ENCODE peak calls at places on chromosomes 2 and 18, in ten cellular contexts. X is IMR-90, M is HCT116, K is K562, O is ovary, P is A549, C is spleen, B is adrenal gland, S is breast epithelium, R is uterus. U is an unnamed sample.
A peak's percentile ranks its signal among the peaks of the same experiment; 100 is the strongest.

GRCh38 chr2:10532631-10533101 is 84.5 kb upstream of the ODC1 start:
- DNase-seq in O (no peak), B (no peak), R (peak; percentile 3), P (no peak), X (peak; percentile 8), C (peak; percentile 45), M (no peak), S (peak; percentile 40), K (no peak), U (peak; percentile 81)

GRCh38 chr2:88838165-88838635 is 146.7 kb downstream of the RPIA start:
- DNase-seq in X (no peak), P (no peak), O (no peak), R (no peak), S (no peak), M (no peak), C (peak; percentile 80), B (no peak), K (no peak), U (no peak)

GRCh38 chr2:216548901-216549321 is 50.3 kb downstream of the RPL37A start:
- DNase-seq in P (no peak), C (no peak), X (no peak), B (no peak), M (no peak), R (peak; percentile 57), O (no peak), K (no peak), S (no peak), U (no peak)

GRCh38 chr2:57460875-57461274 is 585.7 kb upstream of the VRK2 start:
- DNase-seq in R (no peak), S (no peak), X (no peak), O (no peak), C (no peak), P (no peak), K (no peak), B (no peak), M (no peak), U (no peak)

GRCh38 chr2:13052547-13052946 is 335.8 kb downstream of the TRIB2 start:
- DNase-seq in K (no peak), S (no peak), O (no peak), P (no peak), C (no peak), M (no peak), R (no peak), B (no peak), X (no peak), U (no peak)

GRCh38 chr2:39156107-39156506 is 35.3 kb upstream of the SOS1 start:
- DNase-seq in P (no peak), O (peak; percentile 20), B (no peak), C (no peak), X (peak; percentile 46), M (no peak), R (no peak), S (no peak), K (no peak), U (no peak)

GRCh38 chr18:45850021-45850420 is 24.5 kb downstream of the SIGLEC15 start:
- DNase-seq in O (no peak), M (no peak), C (no peak), K (no peak), S (no peak), P (peak; percentile 11), B (no peak), X (no peak), R (no peak), U (no peak)

GRCh38 chr2:190789074-190790004 is 91.3 kb upstream of the GLS start:
- DNase-seq in O (no peak), B (no peak), C (no peak), R (no peak), X (no peak), P (no peak), M (no peak), S (no peak), K (no peak), U (no peak)

GRCh38 chr2:191635333-191636234 is 42.4 kb upstream of the NABP1 start:
- DNase-seq in S (no peak), C (no peak), B (no peak), K (no peak), X (peak; percentile 84), R (no peak), O (no peak), M (peak; percentile 13), P (no peak), U (no peak)

GRCh38 chr2:205407984-205408383 is 274.3 kb upstream of the NRP2 start:
- DNase-seq in P (no peak), C (no peak), O (no peak), B (no peak), M (no peak), S (no peak), X (peak; percentile 87), K (no peak), R (no peak), U (no peak)

GRCh38 chr2:200772620-200773019 is 39.1 kb upstream of the BZW1 start:
- DNase-seq in P (no peak), S (no peak), B (no peak), K (no peak), R (no peak), M (no peak), C (no peak), O (no peak), X (no peak), U (no peak)

GRCh38 chr18:11741505-11742145 is 52.6 kb downstream of the GNAL start:
- DNase-seq in C (no peak), R (no peak), K (peak; percentile 60), B (no peak), O (no peak), P (peak; percentile 68), X (no peak), S (no peak), M (peak; percentile 23), U (no peak)

GRCh38 chr2:1992280-1992679 is 248.0 kb upstream of the PXDN start:
- DNase-seq in K (no peak), R (no peak), O (no peak), P (no peak), B (no peak), X (no peak), M (no peak), C (no peak), S (no peak), U (no peak)

GRCh38 chr18:34643982-34644381 is 66.1 kb upstream of the DTNA start:
- DNase-seq in M (no peak), O (no peak), P (no peak), X (peak; percentile 12), B (no peak), S (no peak), C (no peak), R (no peak), K (no peak), U (no peak)

GRCh38 chr2:179793238-179793637 is 68.2 kb downstream of the ZNF385B start:
- DNase-seq in O (no peak), C (no peak), K (no peak), M (no peak), S (no peak), P (no peak), R (no peak), X (no peak), B (no peak), U (no peak)

GRCh38 chr2:215430528-215431187 is 5.2 kb downstream of the FN1 start:
- DNase-seq in R (no peak), M (no peak), C (no peak), O (no peak), B (no peak), X (peak; percentile 71), K (no peak), P (no peak), S (no peak), U (no peak)

GRCh38 chr2:216596986-216597509 is 36.2 kb upstream of the IGFBP2 start:
- DNase-seq in O (no peak), X (no peak), R (no peak), B (no peak), M (no peak), P (no peak), S (no peak), C (no peak), K (no peak), U (no peak)

GRCh38 chr18:74499633-74500032 is 3.5 kb downstream of the CNDP2 start:
- DNase-seq in X (no peak), M (no peak), S (peak; percentile 84), C (peak; percentile 89), B (peak; percentile 44), R (no peak), P (no peak), O (peak; percentile 46), K (peak; percentile 68), U (peak; percentile 88)
- TF ChIP-seq POLR2A in X (no peak), M (no peak), S (no peak), C (no peak), B (no peak), R (no peak), P (no peak), O (no peak), K (peak; percentile 61), U (no peak)

DNA sequence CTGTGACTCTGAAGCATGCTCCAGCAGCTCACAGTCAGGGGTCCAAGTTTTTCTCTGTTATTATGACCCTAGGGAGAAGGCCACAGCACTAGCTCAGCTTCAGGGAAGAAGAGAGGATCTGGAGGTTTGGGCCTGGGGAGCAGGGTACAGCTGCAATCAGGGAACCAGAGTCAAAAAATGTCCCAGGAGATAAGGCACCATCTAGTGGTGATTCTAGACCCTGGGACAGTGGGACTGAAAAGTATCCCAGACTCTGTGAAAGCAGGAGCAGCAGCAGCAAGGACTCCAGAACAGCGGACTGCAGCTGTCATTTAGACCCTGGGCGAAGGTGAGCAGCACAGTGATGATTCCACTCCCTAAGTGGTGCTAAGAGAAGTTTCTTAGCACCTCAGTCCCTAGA is 278.4 kb upstream of the DDX18 start:
- DNase-seq in M (no peak), O (no peak), X (no peak), C (no peak), P (no peak), S (no peak), B (no peak), R (no peak), K (no peak), U (no peak)
- TF ChIP-seq CTCF in M (no peak), O (no peak), X (no peak), C (no peak), P (peak; percentile 5), S (no peak), B (no peak), R (no peak), K (no peak), U (no peak)

GRCh38 chr2:233117351-233117750 is 57.2 kb downstream of the INPP5D start:
- DNase-seq in B (no peak), C (peak; percentile 67), M (no peak), K (no peak), X (no peak), S (no peak), P (no peak), R (no peak), O (no peak), U (no peak)
- TF ChIP-seq POLR2A in B (no peak), C (no peak), M (no peak), K (no peak), X (no peak), S (no peak), P (no peak), R (no peak), O (no peak), U (no peak)

GRCh38 chr2:117921520-117921919 is 92.3 kb downstream of the CCDC93 start:
- DNase-seq in R (no peak), K (no peak), O (no peak), S (no peak), P (no peak), M (no peak), X (no peak), B (peak; percentile 38), C (no peak), U (no peak)

GRCh38 chr2:117918608-117919007 is 95.3 kb downstream of the CCDC93 start:
- DNase-seq in K (no peak), X (no peak), S (no peak), B (no peak), M (no peak), R (no peak), C (no peak), P (no peak), O (no peak), U (no peak)

GRCh38 chr2:117917223-117917917 is 96.5 kb downstream of the CCDC93 start:
- DNase-seq in X (peak; percentile 24), K (no peak), S (no peak), M (no peak), P (peak; percentile 5), O (no peak), R (no peak), B (no peak), C (no peak), U (no peak)
- TF ChIP-seq CTCF in X (peak; percentile 37), K (peak; percentile 30), S (no peak), M (no peak), P (no peak), O (no peak), R (no peak), B (no peak), C (no peak), U (no peak)